ENCODE peak calls at places on chromosomes 5 and 9, in seven cellular contexts. M is Peyer's patch, Q is fibroblast of lung, R is cardiac muscle cell, I is ascending aorta, C is colonic mucosa, L is heart left ventricle. H is an unnamed sample.
A peak's percentile ranks its signal among the peaks of the same experiment; 100 is the strongest.

GRCh38 chr5:1907616-1908015 is 24.9 kb upstream of the IRX4 start:
- DNase-seq in M (no peak), Q (no peak), R (no peak), I (peak; percentile 21), C (no peak), L (no peak), H (no peak)

GRCh38 chr9:113648586-113648985 is 185.1 kb downstream of the RGS3 start:
- DNase-seq in M (peak; percentile 24), Q (no peak), R (no peak), I (no peak), C (no peak), L (no peak), H (no peak)

GRCh38 chr9:128825923-128826702 is 3.5 kb downstream of the SPOUT1 start:
- DNase-seq in M (no peak), Q (no peak), R (no peak), I (no peak), C (no peak), L (no peak), H (no peak)

GRCh38 chr9:121326130-121326838 is 43.8 kb downstream of the STOM start:
- DNase-seq in M (peak; percentile 72), Q (peak; percentile 63), R (no peak), I (peak; percentile 99), C (peak; percentile 62), L (peak; percentile 95), H (peak; percentile 99)

GRCh38 chr5:143405063-143405746 is 1.7 kb upstream of the NR3C1 start:
- DNase-seq in M (peak; percentile 94), Q (peak; percentile 80), R (peak; percentile 89), I (peak; percentile 92), C (peak; percentile 83), L (peak; percentile 90), H (peak; percentile 92)

GRCh38 chr5:145989428-145989827 is 53.0 kb downstream of the SH3RF2 start:
- DNase-seq in M (no peak), Q (peak; percentile 81), R (no peak), I (no peak), C (no peak), L (no peak), H (no peak)

GRCh38 chr5:57117601-57118000 is 56.3 kb upstream of the GPBP1 start:
- DNase-seq in M (no peak), Q (peak; percentile 2), R (no peak), I (no peak), C (no peak), L (no peak), H (no peak)

GRCh38 chr5:143557061-143557818 is 153.8 kb upstream of the NR3C1 start:
- DNase-seq in M (no peak), Q (peak; percentile 90), R (peak; percentile 38), I (no peak), C (no peak), L (no peak), H (no peak)

GRCh38 chr5:174091006-174091578 is 45.6 kb downstream of the NSG2 start:
- DNase-seq in M (no peak), Q (no peak), R (no peak), I (no peak), C (no peak), L (no peak), H (no peak)

GRCh38 chr9:130473521-130473920 is 28.8 kb downstream of the ASS1 start:
- DNase-seq in M (no peak), Q (no peak), R (no peak), I (no peak), C (no peak), L (no peak), H (no peak)

GRCh38 chr9:14347408-14348224 is 33.7 kb upstream of the NFIB start:
- DNase-seq in M (no peak), Q (peak; percentile 49), R (peak; percentile 53), I (no peak), C (peak; percentile 46), L (peak; percentile 63), H (peak; percentile 82)

GRCh38 chr9:115121140-115121710 is 3.3 kb upstream of the TNC start:
- DNase-seq in M (no peak), Q (peak; percentile 95), R (no peak), I (no peak), C (no peak), L (no peak), H (no peak)

GRCh38 chr5:2715856-2716255 is 35.6 kb downstream of the IRX2 start:
- DNase-seq in M (no peak), Q (no peak), R (no peak), I (peak; percentile 19), C (no peak), L (no peak), H (no peak)

GRCh38 chr5:115068239-115069086 is 101.2 kb downstream of the TRIM36 start:
- DNase-seq in M (no peak), Q (peak; percentile 34), R (no peak), I (no peak), C (no peak), L (no peak), H (no peak)

GRCh38 chr5:85538362-85538761 is 1079.4 kb upstream of the COX7C start:
- DNase-seq in M (no peak), Q (no peak), R (no peak), I (no peak), C (no peak), L (no peak), H (no peak)

GRCh38 chr5:84779206-84779605 is 394.5 kb upstream of the EDIL3 start:
- DNase-seq in M (no peak), Q (peak; percentile 57), R (no peak), I (no peak), C (no peak), L (no peak), H (no peak)

GRCh38 chr5:37637165-37637845 is 202.5 kb downstream of the GDNF start:
- DNase-seq in M (no peak), Q (peak; percentile 81), R (no peak), I (no peak), C (no peak), L (no peak), H (no peak)

GRCh38 chr5:61277781-61278180 is 54.3 kb upstream of the ZSWIM6 start:
- DNase-seq in M (peak; percentile 53), Q (peak; percentile 35), R (no peak), I (no peak), C (no peak), L (no peak), H (no peak)

GRCh38 chr5:17455937-17456336 is 42.1 kb upstream of the TAF11L2 start:
- DNase-seq in M (no peak), Q (no peak), R (no peak), I (no peak), C (no peak), L (no peak), H (no peak)

GRCh38 chr9:111898331-111899096 is 1.9 kb downstream of the UGCG start:
- DNase-seq in M (no peak), Q (no peak), R (no peak), I (no peak), C (no peak), L (no peak), H (no peak)

GRCh38 chr5:24644757-24645156 is at the start of gene CDH10:
- DNase-seq in M (no peak), Q (peak; percentile 77), R (peak; percentile 79), I (no peak), C (no peak), L (no peak), H (no peak)

GRCh38 chr5:102778478-102778877 is 23.4 kb downstream of the PAM start:
- DNase-seq in M (no peak), Q (peak; percentile 86), R (no peak), I (no peak), C (no peak), L (no peak), H (no peak)

GRCh38 chr5:113038714-113039113 is 62.1 kb downstream of the DCP2 start:
- DNase-seq in M (no peak), Q (peak; percentile 81), R (no peak), I (no peak), C (no peak), L (no peak), H (no peak)
- TF ChIP-seq CTCF in M (no peak), Q (no peak), R (peak; percentile 14), I (no peak), C (no peak), L (no peak), H (no peak)

DNA sequence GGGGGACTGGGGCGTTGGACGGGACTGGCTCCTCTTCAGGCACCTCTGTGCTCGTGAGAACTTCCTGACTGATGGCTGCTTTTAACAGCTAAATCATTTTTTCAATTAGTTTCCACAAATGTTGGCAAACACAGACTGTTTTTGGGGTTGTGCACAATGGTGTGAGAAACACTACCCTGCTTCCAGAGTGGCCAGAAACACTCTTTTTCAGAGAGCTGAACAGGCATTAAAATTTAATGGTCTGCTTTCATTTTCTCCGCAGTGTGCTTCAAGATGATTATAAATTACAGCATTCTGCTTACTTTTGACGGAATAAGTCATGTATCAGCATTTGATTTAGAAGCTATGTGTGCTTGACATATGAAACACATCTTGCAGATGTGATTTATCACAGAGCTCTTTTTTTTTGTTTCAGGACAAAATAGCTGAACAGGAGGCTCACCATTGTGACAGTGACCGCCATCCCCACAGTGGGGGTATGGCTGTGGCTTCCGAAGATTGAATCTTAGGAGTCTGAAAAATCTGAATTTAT is 454.5 kb upstream of the ZNF608 start:
- DNase-seq in M (no peak), Q (no peak), R (no peak), I (no peak), C (no peak), L (no peak), H (no peak)
- H3K4me3 ChIP-seq in M (peak overlapping the region; percentile 29), Q (peak overlapping the region; percentile 61), R (peak overlapping the region; percentile 4), I (peak overlapping the region; percentile 33), C (no peak overlapping the region), L (peak overlapping the region; percentile 48), H (peak overlapping the region; percentile 62)

DNA sequence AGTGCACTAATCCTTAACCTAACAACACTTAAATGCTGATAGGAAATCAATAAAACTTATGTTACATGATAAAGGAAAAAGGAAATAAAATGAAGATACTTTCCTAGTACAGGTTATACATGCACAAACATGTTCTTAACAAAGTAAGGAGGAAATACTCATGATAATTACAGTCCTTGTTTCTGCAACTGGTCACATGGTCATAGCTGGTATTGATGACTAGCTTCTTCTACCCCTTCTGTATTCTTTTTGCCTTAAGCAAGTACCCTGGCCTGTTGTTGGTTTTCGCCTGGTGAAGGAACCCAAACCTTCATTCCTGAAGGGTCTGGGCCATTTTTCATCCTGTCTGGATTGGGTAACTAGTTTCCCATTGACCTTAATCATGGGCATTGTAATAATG is 93.7 kb upstream of the FBN2 start:
- DNase-seq in M (no peak), Q (no peak), R (no peak), I (no peak), C (no peak), L (no peak), H (no peak)
- H3K27ac ChIP-seq in M (no peak overlapping the region), Q (no peak overlapping the region), R (no peak overlapping the region), I (no peak overlapping the region), C (no peak overlapping the region), L (no peak overlapping the region), H (no peak overlapping the region)

GRCh38 chr5:134845335-134845851 is 375 bp upstream of the C5orf24 start:
- DNase-seq in M (no peak), Q (peak; percentile 36), R (no peak), I (no peak), C (no peak), L (no peak), H (no peak)

GRCh38 chr5:134835623-134836022 is 10.1 kb upstream of the C5orf24 start:
- DNase-seq in M (no peak), Q (no peak), R (no peak), I (no peak), C (no peak), L (no peak), H (no peak)

GRCh38 chr5:134844252-134844651 is 1.5 kb upstream of the C5orf24 start:
- DNase-seq in M (no peak), Q (no peak), R (no peak), I (no peak), C (no peak), L (no peak), H (no peak)

GRCh38 chr5:134837530-134838181 is 8.1 kb upstream of the C5orf24 start:
- DNase-seq in M (no peak), Q (peak; percentile 20), R (no peak), I (no peak), C (peak; percentile 34), L (no peak), H (no peak)

GRCh38 chr5:134840811-134841210 is 5.0 kb upstream of the C5orf24 start:
- DNase-seq in M (no peak), Q (no peak), R (no peak), I (no peak), C (no peak), L (no peak), H (no peak)
- TF ChIP-seq CTCF in M (no peak), Q (no peak), R (no peak), I (no peak), C (no peak), L (no peak), H (no peak)